ENCODE peak calls at places on chromosomes 1 and 21, in six cellular contexts. A is fibroblast of mammary gland; C is body of pancreas; R is H1; K is tibial artery; G is CD8-positive, alpha-beta T cell. M is an unnamed sample.
A peak's percentile ranks its signal among the peaks of the same experiment; 100 is the strongest.

GRCh38 chr1:156951371-156951770 is 30.9 kb downstream of the LRRC71 start:
- DNase-seq in C (no peak), G (no peak), K (no peak), A (no peak), R (no peak), M (no peak)

GRCh38 chr1:234440348-234440747 is 38.6 kb downstream of the TARBP1 start:
- DNase-seq in K (no peak), C (no peak), G (no peak), R (no peak), A (no peak), M (no peak)

GRCh38 chr1:3672971-3673361 is 20.6 kb downstream of the TP73 start:
- DNase-seq in G (no peak), A (no peak), K (no peak), C (no peak), R (no peak), M (no peak)

GRCh38 chr1:42682739-42683529 is 716 bp downstream of the YBX1 start:
- DNase-seq in R (peak; percentile 55), C (peak; percentile 79), A (peak; percentile 68), G (peak; percentile 62), K (peak; percentile 64), M (peak; percentile 81)

GRCh38 chr1:47870946-47871750 is 126.0 kb downstream of the TRABD2B start:
- DNase-seq in C (no peak), R (no peak), K (no peak), A (no peak), G (no peak), M (no peak)

GRCh38 chr1:8133657-8134430 is 107.7 kb upstream of the ERRFI1 start:
- DNase-seq in C (peak; percentile 57), A (peak; percentile 98), R (no peak), K (peak; percentile 84), G (no peak), M (peak; percentile 81)

GRCh38 chr1:151909167-151910149 is at the start of gene THEM4:
- DNase-seq in C (peak; percentile 98), G (peak; percentile 90), R (peak; percentile 99), K (peak; percentile 97), A (peak; percentile 95), M (peak; percentile 98)

GRCh38 chr1:207996632-207997031 is 85.7 kb upstream of the CD34 start:
- DNase-seq in G (no peak), K (no peak), R (no peak), A (no peak), C (no peak), M (no peak)

GRCh38 chr1:15410223-15410883 is 665 bp downstream of the EFHD2 start:
- DNase-seq in R (no peak), K (no peak), C (no peak), A (no peak), G (no peak), M (no peak)

GRCh38 chr1:233427907-233428306 is 100.4 kb downstream of the MAP3K21 start:
- DNase-seq in C (no peak), R (no peak), K (no peak), G (no peak), A (no peak), M (no peak)

GRCh38 chr1:28642056-28642846 is 616 bp downstream of the TAF12 start:
- DNase-seq in G (no peak), A (peak; percentile 5), C (no peak), K (no peak), R (no peak), M (peak; percentile 30)

GRCh38 chr1:10888289-10888688 is 91.8 kb upstream of the CASZ1 start:
- DNase-seq in A (no peak), G (no peak), K (no peak), R (peak; percentile 67), C (no peak), M (no peak)

GRCh38 chr1:84289169-84289785 is 12.2 kb upstream of the SAMD13 start:
- DNase-seq in R (no peak), C (no peak), G (no peak), A (no peak), K (no peak), M (no peak)

GRCh38 chr1:39525366-39526165 is 34.1 kb downstream of the BMP8A start:
- DNase-seq in A (no peak), G (peak; percentile 17), C (no peak), R (no peak), K (no peak), M (no peak)

GRCh38 chr1:17460265-17460664 is 20.8 kb upstream of the RCC2 start:
- DNase-seq in K (no peak), R (no peak), A (no peak), C (no peak), G (no peak), M (no peak)

GRCh38 chr1:3713840-3714239 is 38.4 kb upstream of the CCDC27 start:
- DNase-seq in C (no peak), G (no peak), A (no peak), R (no peak), K (no peak), M (no peak)

GRCh38 chr1:207817166-207817565 is 65.3 kb downstream of the CD46 start:
- DNase-seq in G (no peak), A (no peak), K (peak; percentile 18), C (no peak), R (no peak), M (no peak)

GRCh38 chr21:45893166-45894106 is 88.1 kb upstream of the COL6A1 start:
- DNase-seq in R (no peak), G (no peak), A (no peak), C (no peak), K (no peak), M (no peak)

GRCh38 chr1:79104617-79105016 is 98.1 kb upstream of the ADGRL4 start:
- DNase-seq in R (no peak), K (no peak), C (no peak), A (no peak), G (no peak), M (no peak)

GRCh38 chr1:14160766-14161165 is 437.7 kb upstream of the KAZN start:
- DNase-seq in G (no peak), R (no peak), C (no peak), K (no peak), A (no peak), M (no peak)

GRCh38 chr1:115655307-115655664 is 13.5 kb downstream of the VANGL1 start:
- DNase-seq in G (no peak), K (no peak), A (no peak), C (no peak), R (no peak), M (no peak)

GRCh38 chr21:42003051-42003461 is 7.1 kb downstream of the ZBTB21 start:
- DNase-seq in K (no peak), A (peak; percentile 90), R (no peak), G (no peak), C (no peak), M (no peak)

GRCh38 chr1:190129367-190129766 is 348.3 kb downstream of the BRINP3 start:
- DNase-seq in C (no peak), G (no peak), K (no peak), A (no peak), R (no peak), M (no peak)

GRCh38 chr1:40153073-40153770 is 8.0 kb upstream of the RLF start:
- DNase-seq in G (peak; percentile 37), C (peak; percentile 37), K (no peak), A (peak; percentile 81), R (no peak), M (peak; percentile 42)

GRCh38 chr1:206713070-206713469 is 28.4 kb downstream of the MAPKAPK2 start:
- DNase-seq in K (no peak), C (no peak), G (peak; percentile 27), A (no peak), R (no peak), M (no peak)

GRCh38 chr1:193104496-193104905 is 713 bp downstream of the GLRX2 start:
- DNase-seq in K (peak; percentile 52), C (peak; percentile 37), G (peak; percentile 6), A (peak; percentile 52), R (peak; percentile 54), M (peak; percentile 50)

GRCh38 chr1:14877224-14877623 is 276.3 kb upstream of the TMEM51 start:
- DNase-seq in G (no peak), C (no peak), K (no peak), A (no peak), R (no peak), M (no peak)

GRCh38 chr1:172897738-172898137 is 153.0 kb downstream of the TNFSF18 start:
- DNase-seq in R (no peak), C (no peak), G (no peak), A (no peak), K (no peak), M (no peak)

GRCh38 chr1:172893146-172893841 is 157.4 kb downstream of the TNFSF18 start:
- DNase-seq in R (no peak), A (peak; percentile 57), C (no peak), G (no peak), K (no peak), M (peak; percentile 18)

GRCh38 chr1:172895761-172896160 is 155.0 kb downstream of the TNFSF18 start:
- DNase-seq in G (no peak), K (no peak), C (no peak), A (no peak), R (no peak), M (no peak)

GRCh38 chr1:172894345-172895049 is 156.2 kb downstream of the TNFSF18 start:
- DNase-seq in C (no peak), A (no peak), R (no peak), G (no peak), K (no peak), M (no peak)

DNA sequence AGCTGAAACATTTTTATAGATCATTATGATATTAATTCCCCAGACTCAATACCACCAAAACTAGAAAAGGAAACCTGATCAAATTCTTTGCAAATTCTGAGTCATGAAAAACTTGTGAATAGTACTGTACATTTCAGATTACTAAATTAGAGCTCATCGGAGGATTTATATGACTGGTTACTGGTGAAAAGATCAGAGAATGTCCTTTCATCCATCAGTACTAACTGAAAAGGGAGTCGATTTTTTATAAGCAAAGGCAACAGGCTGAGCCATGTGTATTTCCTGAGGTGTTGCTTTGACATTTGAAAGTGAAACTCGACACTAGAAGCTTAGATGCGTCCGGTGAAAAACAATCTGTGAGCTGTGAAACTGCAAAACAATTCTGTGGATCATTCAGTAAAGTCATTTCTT is 155.7 kb downstream of the TNFSF18 start:
- DNase-seq in A (peak; percentile 38), C (no peak), K (no peak), G (no peak), R (no peak), M (no peak)
- H3K4me3 ChIP-seq in A (no peak overlapping the region), C (no peak overlapping the region), K (no peak overlapping the region), G (peak overlapping the region; percentile 14), R (no peak overlapping the region), M (no peak overlapping the region)

GRCh38 chr1:6027591-6027990 is 18.1 kb upstream of the KCNAB2 start:
- DNase-seq in R (no peak), G (no peak), K (no peak), A (no peak), C (peak; percentile 10), M (no peak)
- H3K4me3 ChIP-seq in R (no peak overlapping the region), G (peak overlapping the region; percentile 93), K (no peak overlapping the region), A (no peak overlapping the region), C (no peak overlapping the region), M (no peak overlapping the region)

GRCh38 chr21:38351961-38352521 is 95.2 kb downstream of the KCNJ15 start:
- DNase-seq in G (no peak), C (no peak), A (peak; percentile 93), K (no peak), R (no peak), M (no peak)
- H3K4me3 ChIP-seq in G (no peak overlapping the region), C (no peak overlapping the region), A (no peak overlapping the region), K (peak overlapping the region; percentile 1), R (no peak overlapping the region), M (no peak overlapping the region)

DNA sequence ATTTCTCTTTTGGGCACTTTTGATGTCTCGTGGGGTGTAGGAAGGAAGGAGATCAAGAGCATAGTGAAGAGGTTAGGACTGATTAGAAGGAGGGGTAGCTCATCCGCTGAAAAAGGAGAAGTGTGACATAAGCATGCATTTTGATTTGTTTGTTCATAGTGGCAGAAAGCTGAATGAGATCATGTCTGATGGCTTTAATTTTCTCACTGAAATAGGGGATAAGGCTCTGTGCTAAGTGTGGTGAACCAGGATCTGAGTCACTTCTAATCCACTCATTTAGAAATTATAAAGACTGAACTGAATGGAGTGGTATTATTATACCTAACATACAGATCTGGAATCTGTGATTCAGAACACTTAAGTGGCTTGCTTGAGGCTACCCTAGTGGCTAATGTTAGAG is 344.5 kb downstream of the PDE4B start:
- DNase-seq in K (no peak), A (no peak), C (no peak), G (no peak), R (no peak), M (no peak)
- H3K4me3 ChIP-seq in K (no peak overlapping the region), A (no peak overlapping the region), C (no peak overlapping the region), G (no peak overlapping the region), R (no peak overlapping the region), M (no peak overlapping the region)

M was measured in testis.